ENCODE peak calls at places on chromosomes 13 and 19, in eight cellular contexts. J, I, N, H, G, V, R and L are unnamed samples.

GRCh38 chr19:29634731-29635130 is 28.6 kb downstream of the POP4 start:
- DNase-seq in R (no peak), I (no peak), H (no peak), G (no peak), V (no peak), N (no peak), J (no peak), L (no peak)

GRCh38 chr19:20423381-20424207 is 142.0 kb downstream of the ZNF737 start:
- DNase-seq in I (no peak), G (peak), N (no peak), R (peak), H (no peak), V (peak), J (peak), L (peak)

GRCh38 chr19:1312732-1313694 is 27.3 kb downstream of the EFNA2 start:
- DNase-seq in J (no peak), N (no peak), I (no peak), R (no peak), H (peak), V (peak), G (no peak), L (no peak)

GRCh38 chr19:9705836-9706235 is 30.9 kb upstream of the ZNF562 start:
- DNase-seq in G (no peak), J (no peak), N (no peak), H (no peak), I (no peak), R (no peak), V (no peak), L (no peak)

GRCh38 chr19:33410915-33411401 is 37.4 kb downstream of the CEBPG start:
- DNase-seq in I (no peak), H (no peak), V (no peak), J (no peak), G (no peak), N (no peak), R (no peak), L (no peak)

GRCh38 chr13:28449826-28450773 is 44.8 kb downstream of the FLT1 start:
- DNase-seq in N (no peak), G (no peak), H (no peak), R (no peak), I (no peak), J (no peak), V (no peak), L (no peak)

GRCh38 chr13:97259787-97260641 is 37.9 kb downstream of the MBNL2 start:
- DNase-seq in V (peak), G (no peak), R (no peak), J (no peak), I (no peak), H (peak), N (no peak), L (no peak)

GRCh38 chr13:72457151-72457550 is 270.3 kb downstream of the MZT1 start:
- DNase-seq in V (no peak), G (no peak), H (no peak), R (no peak), I (no peak), N (no peak), J (no peak), L (no peak)

GRCh38 chr13:99003851-99004471 is 26.1 kb upstream of the DOCK9 start:
- DNase-seq in J (no peak), R (no peak), H (no peak), G (no peak), N (no peak), V (no peak), I (no peak), L (no peak)

GRCh38 chr13:112734696-112735547 is 45.1 kb downstream of the ATP11A start:
- DNase-seq in I (no peak), R (no peak), H (no peak), G (no peak), J (no peak), V (no peak), N (no peak), L (no peak)

GRCh38 chr19:51258761-51259160 is 7.9 kb downstream of the SIGLECL1 start:
- DNase-seq in N (no peak), I (no peak), V (no peak), H (no peak), R (no peak), G (no peak), J (no peak), L (no peak)

GRCh38 chr13:110323172-110323851 is 16.2 kb downstream of the COL4A2 start:
- DNase-seq in H (peak), I (no peak), N (no peak), G (peak), J (no peak), V (peak), R (no peak), L (no peak)

GRCh38 chr13:73482556-73482955 is 423.8 kb downstream of the KLF5 start:
- DNase-seq in N (no peak), R (no peak), J (no peak), H (no peak), V (no peak), I (no peak), G (no peak), L (no peak)

GRCh38 chr19:7117248-7117647 is 47.7 kb downstream of the ZNF557 start:
- DNase-seq in G (no peak), N (no peak), I (no peak), V (no peak), J (no peak), R (no peak), H (no peak), L (no peak)

GRCh38 chr13:113670541-113670940 is 3.5 kb downstream of the GRK1 start:
- DNase-seq in N (no peak), G (no peak), H (no peak), R (no peak), I (no peak), J (no peak), V (no peak), L (no peak)

GRCh38 chr13:33494596-33495214 is 209.2 kb upstream of the STARD13 start:
- DNase-seq in I (no peak), H (peak), R (peak), J (no peak), N (no peak), V (peak), G (no peak), L (no peak)

GRCh38 chr13:112071011-112071901 is 4.3 kb downstream of the SOX1 start:
- DNase-seq in G (no peak), N (no peak), H (no peak), I (no peak), R (no peak), J (no peak), V (no peak), L (no peak)

GRCh38 chr13:21297452-21297851 is 121.0 kb downstream of the MRPL57 start:
- DNase-seq in V (no peak), G (no peak), N (no peak), I (no peak), J (no peak), H (peak), R (peak), L (no peak)

GRCh38 chr13:40963927-40964326 is 55.2 kb downstream of the ELF1 start:
- DNase-seq in I (no peak), R (no peak), G (no peak), N (no peak), J (no peak), H (peak), V (peak), L (no peak)

GRCh38 chr13:21435710-21436151 is 23.4 kb downstream of the ZDHHC20 start:
- DNase-seq in N (peak), J (no peak), R (peak), G (no peak), H (peak), I (peak), V (peak), L (no peak)

GRCh38 chr13:39385621-39386231 is 217.3 kb downstream of the LHFPL6 start:
- DNase-seq in H (no peak), G (peak), J (no peak), I (no peak), V (no peak), N (no peak), R (no peak), L (no peak)

GRCh38 chr19:46732172-46732938 is 13.5 kb upstream of the FKRP start:
- DNase-seq in J (no peak), V (no peak), H (no peak), G (no peak), R (no peak), N (no peak), I (no peak), L (no peak)

GRCh38 chr13:110338441-110339101 is 31.5 kb downstream of the COL4A2 start:
- DNase-seq in J (no peak), I (no peak), H (no peak), V (no peak), N (no peak), R (no peak), G (no peak), L (no peak)

GRCh38 chr19:1412323-1412923 is 5.0 kb downstream of the DAZAP1 start:
- DNase-seq in V (no peak), I (no peak), N (no peak), G (no peak), J (no peak), H (no peak), R (no peak), L (no peak)

GRCh38 chr19:6711605-6712004 is 8.8 kb downstream of the C3 start:
- DNase-seq in J (no peak), N (no peak), R (no peak), I (no peak), H (no peak), V (no peak), G (no peak), L (no peak)

GRCh38 chr19:29537181-29537580 is 11.4 kb downstream of the VSTM2B start:
- DNase-seq in V (no peak), R (no peak), H (no peak), I (no peak), J (no peak), N (no peak), G (peak), L (no peak)

GRCh38 chr19:30666301-30666803 is 294.2 kb downstream of the ZNF536 start:
- DNase-seq in I (peak), J (peak), G (peak), R (peak), N (peak), V (peak), H (peak), L (peak)

GRCh38 chr13:41811588-41812021 is 149.3 kb downstream of the VWA8 start:
- DNase-seq in R (no peak), J (no peak), V (no peak), N (no peak), H (no peak), G (no peak), I (peak), L (no peak)